ENCODE peak calls at places on chromosomes 6 and 20, in nine cellular contexts. T is hepatocyte, G is BJ, M is lower lobe of right lung, H is tibial nerve, L is transverse colon, B is AG10803, Q is lower leg skin, W is stomach. Z is an unnamed sample.

GRCh38 chr20:32707691-32708581 is 34.2 kb upstream of the C20orf203 start:
- DNase-seq in T (no peak), L (no peak), H (no peak), B (peak; percentile 76), G (no peak), Q (no peak), W (no peak), M (no peak), Z (peak; percentile 47)

GRCh38 chr6:19873031-19873430 is 35.9 kb downstream of the ID4 start:
- DNase-seq in T (no peak), G (no peak), W (no peak), H (no peak), M (no peak), L (no peak), B (no peak), Q (no peak), Z (no peak)

GRCh38 chr6:15399651-15400470 is 154.0 kb downstream of the JARID2 start:
- DNase-seq in G (peak; percentile 34), B (peak; percentile 79), H (peak; percentile 46), W (peak; percentile 75), M (peak; percentile 74), Q (peak; percentile 92), L (peak; percentile 60), T (peak; percentile 75), Z (peak; percentile 88)

GRCh38 chr6:1402868-1403267 is 13.5 kb downstream of the FOXF2 start:
- DNase-seq in Q (no peak), G (no peak), T (no peak), M (no peak), W (no peak), B (no peak), H (no peak), L (no peak), Z (no peak)

GRCh38 chr20:11117808-11118528 is 444.2 kb upstream of the JAG1 start:
- DNase-seq in B (peak; percentile 64), W (no peak), H (no peak), M (no peak), Q (no peak), T (peak; percentile 5), G (no peak), L (no peak), Z (peak; percentile 87)

GRCh38 chr6:156948807-156949206 is 171.6 kb downstream of the ARID1B start:
- DNase-seq in B (peak; percentile 53), W (no peak), T (peak; percentile 35), Q (no peak), L (no peak), G (peak; percentile 30), M (no peak), H (no peak), Z (peak; percentile 87)

GRCh38 chr6:148869589-148869988 is 122.8 kb downstream of the UST start:
- DNase-seq in T (no peak), M (no peak), G (peak; percentile 61), H (no peak), L (no peak), W (no peak), B (peak; percentile 93), Q (no peak), Z (peak; percentile 89)

GRCh38 chr6:162343902-162344226 is 383.7 kb downstream of the PRKN start:
- DNase-seq in G (no peak), Q (no peak), H (no peak), T (no peak), W (no peak), L (no peak), B (peak; percentile 36), M (no peak), Z (peak; percentile 41)

GRCh38 chr6:22027226-22027725 is 269.6 kb downstream of the PRL start:
- DNase-seq in T (no peak), L (no peak), H (no peak), B (no peak), M (no peak), W (no peak), G (no peak), Q (no peak), Z (no peak)

GRCh38 chr6:4820704-4821276 is 44.6 kb downstream of the CDYL start:
- DNase-seq in Q (no peak), H (no peak), W (no peak), G (peak; percentile 39), M (no peak), B (peak; percentile 89), T (no peak), L (no peak), Z (no peak)

GRCh38 chr20:13276945-13277582 is 56.0 kb downstream of the ISM1 start:
- DNase-seq in W (no peak), L (no peak), H (no peak), B (no peak), T (no peak), M (no peak), G (no peak), Q (no peak), Z (no peak)

GRCh38 chr20:47041500-47041899 is 146.9 kb downstream of the EYA2 start:
- DNase-seq in T (no peak), Q (no peak), H (no peak), G (no peak), L (no peak), W (no peak), B (no peak), M (no peak), Z (no peak)

GRCh38 chr6:159008656-159009288 is 8.8 kb upstream of the RSPH3 start:
- DNase-seq in M (no peak), W (no peak), H (no peak), B (peak; percentile 26), L (no peak), G (no peak), Q (no peak), T (peak; percentile 61), Z (no peak)

GRCh38 chr6:3195695-3196497 is 31.6 kb downstream of the TUBB2B start:
- DNase-seq in W (no peak), Q (peak; percentile 76), B (no peak), T (no peak), L (no peak), G (no peak), M (no peak), H (no peak), Z (peak; percentile 50)

GRCh38 chr20:8473459-8473858 is 341.4 kb downstream of the PLCB1 start:
- DNase-seq in M (no peak), H (no peak), L (no peak), T (no peak), G (peak; percentile 20), Q (no peak), B (peak; percentile 24), W (no peak), Z (no peak)

DNA sequence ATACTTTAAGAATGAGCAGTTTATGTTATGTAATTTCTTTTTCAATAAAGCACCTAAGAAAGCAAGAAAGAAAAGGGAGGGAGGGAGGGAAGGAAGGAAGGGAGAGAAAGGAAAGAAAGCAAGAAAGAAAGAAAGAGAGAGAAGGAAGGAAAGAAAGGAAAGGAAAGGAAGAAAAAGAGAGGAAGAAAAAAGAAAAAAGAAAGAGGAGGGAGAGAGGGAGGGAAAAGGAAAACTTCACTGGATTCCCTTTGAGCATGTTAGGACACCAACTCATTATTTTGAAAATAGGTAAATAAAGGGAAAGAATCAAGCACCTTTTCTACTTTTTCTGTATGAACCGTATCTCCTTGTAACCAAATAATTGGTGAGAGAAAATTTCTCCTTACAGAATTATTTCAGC is 32.3 kb upstream of the TOP1 start:
- DNase-seq in W (no peak), L (no peak), Q (no peak), M (no peak), G (no peak), B (no peak), T (no peak), H (no peak), Z (no peak)
- H3K4me3 ChIP-seq in W (no peak overlapping the region), L (no peak overlapping the region), Q (no peak overlapping the region), M (no peak overlapping the region), G (no peak overlapping the region), B (no peak overlapping the region), T (no peak overlapping the region), H (no peak overlapping the region), Z (no peak overlapping the region)

GRCh38 chr6:134577998-134578397 is 260.1 kb upstream of the SGK1 start:
- DNase-seq in L (no peak), Q (no peak), T (no peak), W (no peak), H (no peak), M (no peak), B (no peak), G (no peak), Z (peak; percentile 28)
- TF ChIP-seq CTCF in L (no peak), Q (no peak), T (no peak), W (no peak), H (no peak), M (no peak), B (no peak), G (no peak), Z (peak; percentile 12)

GRCh38 chr20:1266167-1266973 is at the start of gene SNPH:
- DNase-seq in Q (peak; percentile 93), L (peak; percentile 81), W (peak; percentile 77), G (peak; percentile 16), B (peak; percentile 70), T (peak; percentile 77), M (peak; percentile 73), H (peak; percentile 33), Z (peak; percentile 81)

GRCh38 chr20:1267809-1268374 is 1.8 kb downstream of the SNPH start:
- DNase-seq in L (no peak), B (no peak), H (no peak), M (no peak), G (no peak), Q (no peak), W (no peak), T (no peak), Z (no peak)

GRCh38 chr20:1265916-1266166 is 253 bp upstream of the SNPH start:
- DNase-seq in L (no peak), B (no peak), H (no peak), T (no peak), G (no peak), M (no peak), W (no peak), Q (no peak), Z (no peak)

GRCh38 chr20:1265226-1265915 is 723 bp upstream of the SNPH start:
- DNase-seq in Q (no peak), M (no peak), W (no peak), T (no peak), H (no peak), L (no peak), B (no peak), G (no peak), Z (peak; percentile 10)

DNA sequence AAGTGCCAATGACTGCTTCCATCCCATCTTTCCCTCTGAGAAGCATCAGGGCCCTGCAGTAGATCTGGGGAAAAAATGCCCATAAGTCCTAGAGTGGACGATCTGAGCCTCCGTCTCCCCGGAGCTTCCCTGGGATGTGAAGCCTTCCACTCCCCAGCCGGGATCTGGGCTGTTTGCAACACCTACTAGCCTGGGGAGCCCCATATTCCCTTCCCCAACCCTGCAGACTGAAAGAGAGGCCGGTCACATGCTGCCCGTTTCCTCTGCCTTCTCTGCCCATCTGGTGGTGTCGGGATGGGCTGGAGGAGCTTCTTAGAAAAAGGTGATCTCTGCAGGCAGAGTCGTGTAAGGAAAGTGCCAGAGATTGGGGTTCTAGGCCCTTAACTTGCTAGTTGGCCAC is 1.1 kb downstream of the SNPH start:
- DNase-seq in T (no peak), Q (no peak), W (no peak), M (no peak), L (no peak), B (no peak), G (no peak), H (no peak), Z (no peak)
- H3K4me3 ChIP-seq in T (no peak overlapping the region), Q (no peak overlapping the region), W (peak overlapping the region; percentile 96), M (no peak overlapping the region), L (peak overlapping the region; percentile 72), B (peak overlapping the region; percentile 62), G (peak overlapping the region; percentile 87), H (no peak overlapping the region), Z (peak overlapping the region; percentile 62)

DNA sequence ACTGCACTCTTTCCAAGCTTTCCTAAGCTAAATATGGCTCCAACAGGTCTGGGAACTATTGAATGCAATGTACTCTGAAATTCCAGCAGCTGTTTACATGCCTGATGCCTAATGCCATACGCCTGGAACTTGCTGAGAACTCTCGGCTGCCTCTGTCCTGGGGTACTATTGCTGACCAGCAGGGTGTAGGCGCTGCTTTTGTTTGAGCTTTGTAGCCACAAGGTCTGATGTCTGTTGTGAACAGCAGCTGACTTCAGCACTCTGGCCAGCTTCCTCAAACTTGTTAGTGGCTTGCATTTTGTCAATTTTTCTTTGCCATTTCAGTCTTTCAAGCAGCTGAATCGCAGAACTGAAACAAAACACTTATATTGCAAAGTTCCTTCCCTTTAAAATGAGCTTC is 26.7 kb downstream of the SAYSD1 start:
- DNase-seq in Q (no peak), B (peak; percentile 53), M (no peak), T (peak; percentile 85), H (no peak), G (no peak), W (no peak), L (no peak), Z (peak; percentile 42)
- TF ChIP-seq CTCF in Q (no peak), B (peak; percentile 58), M (peak; percentile 46), T (peak; percentile 52), H (peak; percentile 55), G (peak; percentile 36), W (peak; percentile 20), L (peak; percentile 24), Z (peak; percentile 46)